ENCODE peak calls at places on chromosomes 2 and 18, in four cellular contexts. F is AG10803, P is activated B cell treated with CpG ODN at 0.5 μM for 24 hours, D is progenitor cell of endocrine pancreas. O is an unnamed sample.

GRCh38 chr2:150528861-150529801 is 41.7 kb upstream of the RND3 start:
- DNase-seq in F (peak), P (no peak), D (no peak), O (no peak)

GRCh38 chr18:10456718-10457499 is 2.5 kb downstream of the APCDD1 start:
- DNase-seq in F (no peak), P (no peak), D (no peak), O (no peak)

GRCh38 chr2:220966636-220967035 is 605.5 kb downstream of the EPHA4 start:
- DNase-seq in F (peak), P (no peak), D (no peak), O (no peak)

GRCh38 chr18:49399003-49399402 is 61.4 kb downstream of the DYM start:
- DNase-seq in F (peak), P (no peak), D (no peak), O (no peak)

GRCh38 chr2:239212121-239212520 is 188.7 kb downstream of the HDAC4 start:
- DNase-seq in F (no peak), P (no peak), D (no peak), O (peak)

GRCh38 chr2:151410485-151410833 is 757 bp downstream of the RIF1 start:
- DNase-seq in F (no peak), P (no peak), D (no peak), O (peak)

GRCh38 chr2:217787160-217787877 is 215.5 kb downstream of the TNS1 start:
- DNase-seq in F (no peak), P (no peak), D (no peak), O (no peak)

GRCh38 chr2:18516112-18516511 is 44.3 kb downstream of the RDH14 start:
- DNase-seq in F (peak), P (no peak), D (no peak), O (no peak)

GRCh38 chr2:236908456-236909388 is 177.0 kb upstream of the COPS8 start:
- DNase-seq in F (no peak), P (no peak), D (no peak), O (no peak)

DNA sequence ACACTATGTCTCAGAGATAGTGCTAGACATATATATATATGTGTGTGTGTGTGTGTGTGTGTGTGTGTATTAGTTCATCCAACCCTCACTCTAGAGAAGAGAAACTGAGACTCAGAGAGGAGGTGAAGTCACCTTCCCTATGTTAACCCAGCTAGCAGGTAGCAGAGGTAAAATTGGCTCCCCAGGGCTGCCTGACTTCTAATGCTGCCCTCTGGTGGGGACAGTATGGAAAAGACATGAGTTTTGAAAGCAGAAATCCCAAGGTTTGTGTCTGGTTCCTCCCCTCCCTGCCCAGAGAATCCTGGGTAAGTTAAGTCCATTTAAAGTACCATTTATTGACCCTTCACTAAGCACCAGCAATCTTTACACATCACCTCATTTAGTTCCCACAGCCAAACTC is 137.7 kb downstream of the THNSL2 start:
- DNase-seq in F (peak), P (no peak), D (no peak), O (no peak)
- TF ChIP-seq CTCF in F (peak), P (no peak), D (peak), O (no peak)

DNA sequence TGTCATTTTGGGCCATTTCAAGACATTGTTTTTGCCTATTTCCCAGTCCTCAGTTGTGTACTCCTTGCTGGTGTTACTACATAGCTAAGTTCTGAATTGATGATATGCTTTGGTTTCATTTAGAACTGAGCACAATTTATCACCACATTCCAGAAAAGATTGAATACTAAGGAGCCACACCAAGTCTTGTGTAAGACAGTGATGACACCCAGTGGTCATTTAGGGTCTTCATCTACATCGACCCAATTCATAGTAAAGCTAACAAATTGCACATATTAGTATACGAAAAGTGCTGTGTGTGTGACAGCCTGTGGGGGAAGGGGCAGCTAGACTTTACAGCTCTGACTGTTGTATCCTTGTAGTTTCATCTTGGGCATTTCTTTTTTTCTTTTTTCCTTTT is 10.9 kb upstream of the DLX2 start:
- DNase-seq in F (peak), P (no peak), D (no peak), O (no peak)
- TF ChIP-seq CTCF in F (peak), P (no peak), D (no peak), O (peak)

DNA sequence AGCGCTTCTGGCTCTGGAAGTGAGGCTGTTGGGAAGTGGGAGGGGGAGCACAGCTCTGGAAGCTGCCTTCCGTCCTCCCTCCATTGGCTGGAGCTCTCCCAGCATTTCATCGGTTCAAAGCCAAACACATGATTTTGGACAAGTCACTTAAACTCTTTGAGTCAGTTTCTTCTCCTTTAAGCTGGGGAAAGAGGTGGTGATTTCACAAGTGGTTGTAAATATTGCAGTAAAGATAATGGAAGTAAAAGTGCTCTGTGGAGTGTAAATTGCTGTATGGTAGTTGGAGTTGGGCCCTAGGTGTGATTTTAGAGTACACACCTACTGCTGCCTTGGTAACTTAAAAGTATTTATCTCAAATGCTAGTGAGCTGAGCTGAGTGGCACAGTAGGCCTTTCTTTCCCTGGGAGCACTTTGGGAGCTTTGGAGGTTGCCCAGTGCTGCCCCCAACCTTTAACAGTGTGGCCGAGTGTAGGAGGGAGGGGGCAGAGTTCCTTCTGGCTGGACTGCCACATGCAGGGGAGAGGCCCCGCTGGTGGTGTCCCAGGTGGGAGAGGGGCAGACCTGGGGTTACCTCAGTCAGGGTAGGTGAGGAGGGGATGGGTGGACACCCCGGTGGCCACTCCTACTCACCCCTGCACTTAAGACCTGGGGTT is 54.7 kb downstream of the ASAP2 start:
- DNase-seq in F (peak), P (no peak), D (no peak), O (no peak)
- TF ChIP-seq CTCF in F (peak), P (no peak), D (no peak), O (no peak)

GRCh38 chr2:109171444-109172334 is 42.7 kb downstream of the SH3RF3 start:
- DNase-seq in F (peak), P (no peak), D (no peak), O (no peak)
- TF ChIP-seq CTCF in F (peak), P (no peak), D (no peak), O (no peak)

GRCh38 chr2:88903744-88904353 is 212.4 kb downstream of the RPIA start:
- DNase-seq in F (peak), P (no peak), D (no peak), O (no peak)
- TF ChIP-seq CTCF in F (peak), P (no peak), D (peak), O (no peak)

GRCh38 chr2:74886811-74887210 is 52.9 kb downstream of the HK2 start:
- DNase-seq in F (no peak), P (no peak), D (no peak), O (no peak)
- TF ChIP-seq CTCF in F (no peak), P (no peak), D (no peak), O (no peak)

GRCh38 chr2:44560961-44561360 is 199.2 kb downstream of the CAMKMT start:
- DNase-seq in F (peak), P (no peak), D (no peak), O (no peak)
- TF ChIP-seq CTCF in F (no peak), P (no peak), D (no peak), O (no peak)

GRCh38 chr2:68122680-68122964 is 35.1 kb upstream of the PNO1 start:
- DNase-seq in F (no peak), P (no peak), D (no peak), O (no peak)
- TF ChIP-seq CTCF in F (no peak), P (no peak), D (no peak), O (peak)

DNA sequence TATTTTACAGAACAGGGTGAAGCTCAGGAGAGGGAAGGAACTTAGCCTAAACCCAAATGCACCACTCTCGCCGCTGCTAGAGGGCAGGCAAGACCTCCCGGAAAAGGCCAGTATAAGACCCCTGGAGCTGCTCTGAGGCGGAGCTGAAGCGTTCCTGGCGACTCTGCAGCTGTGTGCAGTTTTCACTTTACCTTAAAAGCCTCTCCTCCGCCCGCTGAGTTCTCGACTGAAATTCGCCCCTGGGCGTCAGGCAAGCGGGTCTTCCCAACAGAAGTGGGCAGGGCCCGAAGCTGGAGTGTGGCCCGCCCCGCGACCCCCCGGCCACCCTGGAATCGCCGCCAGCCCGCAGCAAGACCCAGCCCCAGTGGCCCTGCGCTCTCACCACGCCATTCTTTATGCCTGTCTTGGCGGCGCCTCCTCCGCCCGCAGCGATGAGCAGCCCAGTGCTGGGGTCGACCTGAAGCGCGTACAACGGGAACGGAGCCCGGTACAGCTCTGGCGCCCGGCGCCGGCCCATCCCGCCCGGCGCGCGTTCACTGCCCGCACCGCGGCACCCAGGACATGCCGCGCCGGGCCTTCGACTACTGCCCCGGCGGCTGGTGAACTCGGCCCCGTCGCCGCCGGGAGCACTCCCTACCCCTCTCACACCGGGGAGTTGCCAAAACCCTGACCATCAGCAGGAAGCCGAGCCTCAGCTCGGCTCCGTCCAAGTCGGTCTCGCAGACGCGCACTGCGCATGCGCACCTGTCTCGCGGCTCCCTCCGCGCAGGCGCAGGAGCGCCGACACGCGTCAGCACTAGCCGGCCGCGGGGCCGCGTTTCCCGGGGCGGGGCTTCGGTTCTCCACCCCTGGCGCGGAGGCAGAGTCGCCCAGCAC is at the start of gene PREB:
- DNase-seq in F (peak), P (peak), D (peak), O (peak)
- TF ChIP-seq CTCF in F (peak), P (no peak), D (peak), O (no peak)

GRCh38 chr2:26838121-26838906 is 9.6 kb upstream of the DPYSL5 start:
- DNase-seq in F (peak), P (no peak), D (no peak), O (no peak)

GRCh38 chr2:26845021-26845420 is 2.9 kb upstream of the DPYSL5 start:
- DNase-seq in F (no peak), P (no peak), D (no peak), O (no peak)

GRCh38 chr2:26846334-26846863 is 1.5 kb upstream of the DPYSL5 start:
- DNase-seq in F (peak), P (peak), D (peak), O (peak)

GRCh38 chr2:26843041-26843440 is 4.9 kb upstream of the DPYSL5 start:
- DNase-seq in F (no peak), P (no peak), D (no peak), O (no peak)

DNA sequence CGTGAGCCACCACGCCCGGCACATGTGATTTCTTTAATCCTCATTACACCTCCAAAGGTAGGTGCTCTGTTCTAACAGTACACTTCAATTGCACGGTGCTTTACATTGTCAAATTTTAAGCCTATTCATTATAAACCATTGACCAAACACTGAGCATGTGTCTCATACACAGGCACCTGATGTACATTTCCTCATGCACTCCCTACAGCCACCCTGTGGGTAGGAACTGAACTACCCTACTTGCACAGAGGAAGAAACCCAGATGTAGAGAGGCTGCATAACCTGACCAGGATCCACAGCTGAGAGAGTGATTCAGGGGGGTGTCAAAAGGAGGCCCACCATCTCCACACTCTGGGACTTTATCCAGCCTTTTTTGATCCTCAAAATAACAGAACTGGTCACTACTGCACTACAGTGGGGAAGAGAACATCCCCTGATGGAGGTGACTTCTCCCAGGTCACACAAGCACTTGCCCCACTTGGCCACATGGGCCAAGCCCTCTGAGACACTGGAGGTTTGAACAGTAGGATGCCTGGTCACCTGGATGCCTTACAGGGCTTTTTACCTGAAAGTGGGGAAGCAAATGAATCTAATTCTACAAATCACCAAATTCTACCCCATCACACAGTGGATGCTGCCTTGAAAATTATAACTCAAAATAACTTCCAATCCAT is 6.9 kb upstream of the DPYSL5 start:
- DNase-seq in F (no peak), P (no peak), D (no peak), O (no peak)
- TF ChIP-seq CTCF in F (no peak), P (no peak), D (no peak), O (no peak)

O was measured in nephron progenitor cell.